ENCODE peak calls at places on chromosomes 13 and 19, in five cellular contexts. Z is fibroblast of pulmonary artery, B is AG04449, O is AG04450, E is cardiac fibroblast. J is an unnamed sample.

GRCh38 chr13:28251462-28251861 is 113.1 kb downstream of the PAN3 start:
- DNase-seq in E (no peak), B (no peak), Z (no peak), O (no peak), J (peak)

GRCh38 chr13:102286326-102286725 is 115.5 kb downstream of the FGF14 start:
- DNase-seq in E (peak), B (no peak), Z (peak), O (peak), J (peak)

GRCh38 chr13:110152351-110152750 is 154.6 kb downstream of the COL4A1 start:
- DNase-seq in B (no peak), E (no peak), Z (no peak), O (no peak), J (no peak)

GRCh38 chr19:41753159-41753558 is 2.2 kb upstream of the CEACAM6 start:
- DNase-seq in O (no peak), E (peak), B (no peak), Z (peak), J (peak)

GRCh38 chr19:48381178-48381950 is 10.0 kb downstream of the KDELR1 start:
- DNase-seq in E (no peak), B (no peak), Z (no peak), O (no peak), J (no peak)

GRCh38 chr19:11927227-11927626 is 2.3 kb downstream of the ZNF700 start:
- DNase-seq in B (no peak), O (no peak), E (no peak), Z (no peak), J (no peak)

GRCh38 chr19:47112166-47112663 is 1.4 kb downstream of the ZC3H4 start:
- DNase-seq in B (no peak), E (peak), Z (peak), O (peak), J (peak)

GRCh38 chr13:87827479-87827878 is 156.3 kb downstream of the SLITRK5 start:
- DNase-seq in O (peak), B (no peak), E (no peak), Z (no peak), J (no peak)

GRCh38 chr13:72953391-72953960 is 105.3 kb upstream of the KLF5 start:
- DNase-seq in E (no peak), O (no peak), B (no peak), Z (no peak), J (no peak)

GRCh38 chr13:26923824-26924605 is 163.4 kb upstream of the GPR12 start:
- DNase-seq in B (no peak), Z (peak), E (peak), O (no peak), J (peak)

GRCh38 chr19:13723206-13723605 is 41.1 kb upstream of the MRI1 start:
- DNase-seq in E (peak), Z (peak), B (no peak), O (no peak), J (peak)

GRCh38 chr19:13712767-13713201 is 51.5 kb upstream of the MRI1 start:
- DNase-seq in O (no peak), E (no peak), Z (no peak), B (no peak), J (no peak)

GRCh38 chr19:13717194-13717643 is 47.1 kb upstream of the MRI1 start:
- DNase-seq in B (no peak), E (no peak), Z (no peak), O (peak), J (no peak)

GRCh38 chr19:13718733-13719132 is 45.6 kb upstream of the MRI1 start:
- DNase-seq in E (peak), Z (peak), O (peak), B (peak), J (peak)
- TF ChIP-seq CTCF in E (peak), Z (no peak), O (peak), B (peak), J (peak)

DNA sequence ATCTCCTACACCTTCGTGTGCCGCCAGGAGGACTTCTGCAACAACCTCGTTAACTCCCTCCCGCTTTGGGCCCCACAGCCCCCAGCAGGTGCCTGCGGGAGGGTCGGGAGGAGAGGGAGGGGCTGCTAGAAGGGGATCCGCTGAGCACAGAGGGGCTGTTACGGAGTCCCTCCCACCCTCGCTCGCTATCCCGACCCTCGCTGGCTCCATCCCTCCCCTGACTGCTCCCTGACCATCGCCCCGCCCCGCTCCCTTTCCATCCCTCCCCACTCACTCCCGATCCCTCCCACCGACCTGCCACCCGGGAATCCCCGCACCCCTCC is 780 bp downstream of the CD177 start:
- DNase-seq in E (no peak), O (no peak), Z (no peak), B (no peak), J (no peak)
- H3K4me3 ChIP-seq in E (no peak), O (no peak), Z (no peak), B (no peak), J (no peak)

GRCh38 chr19:38003427-38004099 is 96.6 kb downstream of the SIPA1L3 start:
- DNase-seq in O (peak), E (peak), Z (peak), B (peak), J (peak)

GRCh38 chr19:38004505-38005223 is 97.7 kb downstream of the SIPA1L3 start:
- DNase-seq in Z (peak), B (peak), O (peak), E (peak), J (peak)

GRCh38 chr19:38004100-38004504 is 97.1 kb downstream of the SIPA1L3 start:
- DNase-seq in O (no peak), B (no peak), Z (no peak), E (peak), J (no peak)

GRCh38 chr19:38005224-38005614 is 98.2 kb downstream of the SIPA1L3 start:
- DNase-seq in B (no peak), Z (no peak), E (no peak), O (no peak), J (no peak)

GRCh38 chr19:38006361-38007045 is 99.5 kb downstream of the SIPA1L3 start:
- DNase-seq in E (no peak), Z (no peak), B (no peak), O (no peak), J (no peak)
- TF ChIP-seq CTCF in E (no peak), Z (no peak), B (no peak), O (no peak), J (no peak)

DNA sequence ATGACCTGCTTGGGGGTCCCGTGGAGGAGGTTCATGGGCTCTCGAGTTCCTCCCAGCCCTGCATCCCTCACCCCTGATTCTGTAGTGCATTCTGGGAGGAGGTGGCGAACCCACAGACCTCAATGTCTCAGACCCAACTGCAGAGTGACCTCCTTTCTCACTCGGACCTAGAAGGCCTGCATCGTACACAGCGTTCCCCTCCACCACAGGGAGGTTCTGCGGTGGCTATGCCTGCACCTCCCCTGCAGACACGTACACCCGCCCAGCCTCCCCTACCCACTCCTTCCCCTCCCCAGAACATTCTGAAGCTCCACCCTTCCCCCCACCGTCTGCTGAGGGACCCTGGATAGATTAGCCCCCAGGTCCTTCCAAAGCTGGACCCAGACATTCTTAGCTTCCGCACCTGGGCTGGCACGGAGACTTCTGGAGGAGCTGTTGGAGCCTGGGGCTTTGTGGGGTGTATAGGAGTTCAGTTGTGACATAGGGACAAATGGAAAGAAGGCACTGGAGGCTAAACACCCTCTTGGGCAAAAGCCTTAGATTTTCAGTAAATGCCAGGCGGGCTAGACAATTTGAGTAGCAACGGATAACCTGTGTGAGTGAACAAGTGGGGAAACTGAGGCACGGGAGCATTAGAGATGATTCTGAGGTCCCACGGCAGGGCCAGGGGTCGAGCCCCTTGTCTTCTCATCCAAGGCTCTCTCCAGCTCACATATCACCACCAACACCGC is 455 bp upstream of the FSD1 start:
- DNase-seq in O (no peak), E (no peak), Z (no peak), B (no peak), J (no peak)
- H3K4me3 ChIP-seq in O (peak), E (no peak), Z (no peak), B (peak), J (no peak)

J was measured in fibroblast of villous mesenchyme.